ENCODE peak calls at places on chromosomes 4 and X, in six cellular contexts. S is lung; E is A549; T is heart right ventricle; K is psoas muscle; Z is CD8-positive, alpha-beta memory T cell. G is an unnamed sample.

GRCh38 chrX:45138525-45138924 is 62.2 kb downstream of the DIPK2B start:
- DNase-seq in K (no peak), S (no peak), E (no peak), T (no peak), Z (no peak), G (no peak)

GRCh38 chr4:26839534-26839951 is 21.1 kb upstream of the STIM2 start:
- DNase-seq in Z (no peak), S (no peak), K (no peak), E (no peak), T (peak; percentile 40), G (no peak)

GRCh38 chrX:17535229-17535628 is 160.2 kb downstream of the NHS start:
- DNase-seq in T (peak; percentile 7), K (no peak), E (peak; percentile 46), Z (no peak), S (no peak), G (no peak)

GRCh38 chr4:175419120-175419774 is 392.8 kb downstream of the GPM6A start:
- DNase-seq in K (no peak), Z (no peak), E (peak; percentile 93), T (no peak), S (no peak), G (no peak)

GRCh38 chr4:134328741-134329140 is 127.2 kb upstream of the PABPC4L start:
- DNase-seq in K (no peak), T (no peak), S (no peak), Z (no peak), E (no peak), G (no peak)

GRCh38 chr4:8765631-8766590 is 105.7 kb downstream of the HMX1 start:
- DNase-seq in T (no peak), E (no peak), Z (no peak), K (no peak), S (no peak), G (no peak)

GRCh38 chr4:102819588-102820365 is 7.6 kb downstream of the UBE2D3 start:
- DNase-seq in T (no peak), Z (no peak), S (no peak), E (no peak), K (no peak), G (peak; percentile 77)

GRCh38 chrX:70096052-70096451 is 33.8 kb downstream of the OTUD6A start:
- DNase-seq in E (peak; percentile 37), T (no peak), K (no peak), S (no peak), Z (no peak), G (no peak)

GRCh38 chrX:71652405-71652804 is 14.9 kb upstream of the LOC101059915 start:
- DNase-seq in E (peak; percentile 61), Z (peak; percentile 19), S (peak; percentile 45), K (no peak), T (peak; percentile 27), G (no peak)

GRCh38 chr4:124641715-124642380 is 70.7 kb downstream of the ANKRD50 start:
- DNase-seq in S (no peak), T (peak; percentile 9), E (peak; percentile 73), Z (no peak), K (no peak), G (no peak)

GRCh38 chrX:68822641-68823410 is 6.0 kb upstream of the EFNB1 start:
- DNase-seq in S (no peak), T (no peak), Z (no peak), E (peak; percentile 50), K (no peak), G (no peak)

GRCh38 chr4:170089743-170090666 is at the start of gene AADAT:
- DNase-seq in E (peak; percentile 81), S (peak; percentile 82), T (peak; percentile 74), Z (no peak), K (peak; percentile 77), G (no peak)

GRCh38 chr4:101238706-101239105 is 108.6 kb downstream of the PPP3CA start:
- DNase-seq in K (no peak), E (no peak), Z (no peak), S (no peak), T (no peak), G (no peak)
- H3K27ac ChIP-seq in K (peak overlapping the region; percentile 56), E (peak overlapping the region; percentile 25), Z (no peak overlapping the region), S (no peak overlapping the region), T (peak overlapping the region; percentile 33), G (no peak overlapping the region)

GRCh38 chrX:128800138-128800537 is 723.2 kb downstream of the SMARCA1 start:
- DNase-seq in Z (no peak), K (no peak), E (no peak), T (no peak), S (no peak), G (no peak)
- H3K9me3 ChIP-seq in Z (no peaks in the 10 kb centered on the region), K (no peaks in the 10 kb centered on the region), E (no peaks in the 10 kb centered on the region), T (no peaks in the 10 kb centered on the region), S (no peaks in the 10 kb centered on the region), G (no peaks in the 10 kb centered on the region)

DNA sequence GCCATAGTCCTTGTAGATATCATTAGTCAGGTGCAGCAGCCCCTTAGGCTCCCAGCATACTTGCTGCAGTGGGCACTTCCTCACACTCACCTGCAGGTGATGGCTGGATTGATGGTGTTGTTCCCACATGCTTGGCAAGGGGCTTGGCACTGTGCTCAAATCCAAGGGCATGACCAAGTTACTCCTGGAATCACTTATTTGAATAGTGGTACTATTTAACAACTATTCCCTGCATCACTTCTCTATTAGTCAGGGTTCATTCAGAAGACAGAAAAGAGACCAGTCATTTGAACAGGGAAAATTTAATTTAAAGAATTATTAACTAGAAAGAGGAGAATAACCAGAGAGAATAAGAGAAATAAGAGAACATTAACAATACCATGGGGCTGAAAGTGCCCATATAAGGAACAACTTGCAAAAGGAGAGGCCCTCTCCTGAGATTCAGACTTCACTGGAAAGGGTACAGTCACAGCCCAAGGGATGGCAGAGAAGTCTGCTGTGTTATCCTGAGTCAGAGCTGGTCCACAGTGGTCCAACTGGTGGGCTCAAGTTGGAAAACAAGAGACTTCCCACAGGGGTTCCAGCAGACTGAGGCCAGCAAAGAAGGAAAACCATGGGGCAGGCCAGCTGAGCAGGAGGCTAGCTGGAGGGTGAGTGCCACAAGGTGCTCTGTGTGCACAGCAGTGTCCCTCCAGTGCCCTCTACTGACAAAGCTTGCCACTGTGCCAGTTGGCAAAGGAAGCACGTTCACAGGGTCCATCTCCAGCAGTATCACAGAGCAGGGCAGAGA is 9.8 kb downstream of the SPP1 start:
- DNase-seq in Z (peak; percentile 7), K (no peak), S (peak; percentile 43), T (peak; percentile 55), E (peak; percentile 74), G (no peak)
- H3K27ac ChIP-seq in Z (no peak overlapping the region), K (no peak overlapping the region), S (no peak overlapping the region), T (no peak overlapping the region), E (peak overlapping the region; percentile 73), G (no peak overlapping the region)

GRCh38 chr4:21177092-21177491 is 476.8 kb downstream of the PACRGL start:
- DNase-seq in S (no peak), E (no peak), Z (no peak), T (no peak), K (no peak), G (no peak)
- H3K9me3 ChIP-seq in S (no peaks in the 10 kb centered on the region), E (no peaks in the 10 kb centered on the region), Z (no peaks in the 10 kb centered on the region), T (no peaks in the 10 kb centered on the region), K (no peaks in the 10 kb centered on the region), G (no peaks in the 10 kb centered on the region)

DNA sequence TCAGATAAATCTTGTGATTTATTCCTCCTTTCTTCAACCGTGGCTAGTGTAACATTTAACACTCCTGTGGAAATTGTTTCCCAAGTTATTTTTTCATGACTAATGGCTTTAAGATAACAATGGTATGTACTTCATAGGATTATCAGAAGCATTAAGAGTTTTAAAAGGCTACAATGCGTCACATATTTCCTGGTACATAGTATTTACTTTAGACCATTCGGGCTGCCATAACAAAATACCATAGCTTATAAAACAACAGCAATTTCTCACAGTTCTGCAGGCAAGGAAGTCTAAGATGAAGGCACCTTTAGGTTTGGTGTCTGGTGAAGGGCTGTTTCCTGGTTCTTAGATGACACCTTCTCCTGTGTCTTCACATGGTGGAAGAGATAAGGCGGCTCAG is 158.6 kb downstream of the PAPSS1 start:
- DNase-seq in Z (no peak), E (no peak), K (no peak), T (no peak), S (no peak), G (no peak)
- H3K27ac ChIP-seq in Z (no peak overlapping the region), E (no peak overlapping the region), K (no peak overlapping the region), T (no peak overlapping the region), S (no peak overlapping the region), G (no peak overlapping the region)

GRCh38 chr4:98386-98785 is 25.9 kb upstream of the ZNF718 start:
- DNase-seq in E (no peak), K (no peak), T (no peak), S (no peak), Z (no peak), G (no peak)
- H3K9me3 ChIP-seq in E (peaks cover 29% of the 10 kb centered on the region), K (peaks cover 88% of the 10 kb centered on the region), T (peaks cover 2% of the 10 kb centered on the region), S (peaks cover 30% of the 10 kb centered on the region), Z (peaks cover 12% of the 10 kb centered on the region), G (no peaks in the 10 kb centered on the region)

GRCh38 chr4:100823066-100823992 is 305.5 kb upstream of the EMCN start:
- DNase-seq in K (no peak), E (peak; percentile 39), S (no peak), Z (no peak), T (no peak), G (no peak)
- H3K27ac ChIP-seq in K (no peak overlapping the region), E (no peak overlapping the region), S (no peak overlapping the region), Z (no peak overlapping the region), T (no peak overlapping the region), G (no peak overlapping the region)

DNA sequence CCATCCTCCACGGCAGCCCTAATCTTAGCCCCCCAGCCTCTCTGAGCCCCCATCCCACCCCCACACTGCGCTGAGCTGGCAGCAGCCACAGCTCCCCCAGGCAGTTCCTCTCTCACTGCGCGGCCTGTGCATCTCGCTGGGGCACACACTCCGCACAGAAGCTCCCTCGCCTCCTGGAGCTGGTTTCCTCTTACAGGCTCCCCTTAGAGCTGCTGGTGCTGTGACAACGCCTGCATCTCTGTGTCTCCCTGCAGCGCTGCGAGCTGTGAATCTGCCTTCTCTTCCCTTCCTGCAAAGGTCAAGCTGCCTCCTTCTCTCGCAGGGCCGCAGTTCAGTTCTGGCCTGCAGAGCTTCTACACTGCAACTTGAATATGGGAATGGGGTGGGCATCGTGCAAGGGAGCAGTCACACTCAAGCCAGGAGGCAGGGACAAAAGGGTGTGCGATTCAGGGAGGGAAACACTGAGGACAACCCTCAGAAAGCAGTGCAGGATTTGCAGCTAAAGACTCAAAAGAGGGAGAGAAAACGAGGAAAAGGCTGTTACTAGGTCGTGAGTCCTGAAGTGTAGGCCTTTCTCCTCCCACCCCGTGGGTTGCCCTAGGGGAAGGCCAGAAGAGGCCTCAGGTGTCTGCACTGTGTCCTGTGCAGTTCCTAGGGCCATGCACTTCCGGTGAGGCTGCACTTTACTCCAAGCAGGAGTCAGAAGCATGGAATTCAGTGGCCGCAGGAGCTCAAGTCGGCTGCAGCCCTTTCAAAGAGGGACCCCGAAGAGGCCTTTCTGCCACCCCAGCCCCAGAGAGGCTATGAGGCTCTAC is 87.0 kb downstream of the BCOR start:
- DNase-seq in Z (no peak), E (no peak), S (no peak), T (no peak), K (no peak), G (no peak)
- H3K9me3 ChIP-seq in Z (no peaks in the 10 kb centered on the region), E (no peaks in the 10 kb centered on the region), S (no peaks in the 10 kb centered on the region), T (no peaks in the 10 kb centered on the region), K (no peaks in the 10 kb centered on the region), G (no peaks in the 10 kb centered on the region)

GRCh38 chrX:1521459-1521956 is 15.5 kb downstream of the P2RY8 start:
- DNase-seq in T (no peak), K (no peak), E (peak; percentile 35), S (no peak), Z (peak; percentile 47), G (peak; percentile 79)
- H3K27ac ChIP-seq in T (no peak overlapping the region), K (no peak overlapping the region), E (no peak overlapping the region), S (no peak overlapping the region), Z (peak overlapping the region; percentile 30), G (peak overlapping the region; percentile 53)